ENCODE peak calls at places on chromosomes 12 and 14, in five cellular contexts. X, E, A, Q and U are unnamed samples.

GRCh38 chr14:70811578-70811977 is 2.3 kb upstream of the MAP3K9 start:
- DNase-seq in X (no peak), E (no peak), A (no peak), Q (no peak), U (no peak)

GRCh38 chr14:32967421-32967820 is 28.7 kb downstream of the NPAS3 start:
- DNase-seq in X (no peak), E (no peak), A (no peak), Q (no peak), U (peak; percentile 7)

GRCh38 chr14:63663428-63664142 is 21.9 kb upstream of the WDR89 start:
- DNase-seq in X (no peak), E (no peak), A (no peak), Q (no peak), U (no peak)

GRCh38 chr12:80598004-80598606 is 109.3 kb upstream of the MYF6 start:
- DNase-seq in X (peak; percentile 20), E (peak; percentile 83), A (no peak), Q (peak; percentile 86), U (peak; percentile 28)

GRCh38 chr14:53619625-53620324 is 336.9 kb downstream of the BMP4 start:
- DNase-seq in X (peak; percentile 43), E (peak; percentile 64), A (no peak), Q (peak; percentile 60), U (no peak)

GRCh38 chr12:57756406-57757341 is 1.8 kb downstream of the MARCHF9 start:
- DNase-seq in X (no peak), E (no peak), A (peak; percentile 57), Q (no peak), U (no peak)

GRCh38 chr12:22858849-22859569 is 234.0 kb downstream of the ETNK1 start:
- DNase-seq in X (no peak), E (peak; percentile 16), A (no peak), Q (peak; percentile 80), U (no peak)

GRCh38 chr14:69682607-69683263 is 71.3 kb downstream of the SUSD6 start:
- DNase-seq in X (no peak), E (no peak), A (no peak), Q (peak; percentile 86), U (no peak)

GRCh38 chr12:122851820-122852219 is 16.6 kb downstream of the HIP1R start:
- DNase-seq in X (peak; percentile 57), E (peak; percentile 91), A (no peak), Q (peak; percentile 86), U (no peak)

GRCh38 chr14:57486767-57487379 is 6.8 kb downstream of the CCDC198 start:
- DNase-seq in X (peak; percentile 6), E (peak; percentile 41), A (peak; percentile 19), Q (peak; percentile 57), U (peak; percentile 13)

GRCh38 chr14:81206115-81206514 is 14.6 kb downstream of the GTF2A1 start:
- DNase-seq in X (no peak), E (peak; percentile 54), A (no peak), Q (no peak), U (no peak)

GRCh38 chr12:69500631-69501030 is 30.4 kb downstream of the FRS2 start:
- DNase-seq in X (no peak), E (peak; percentile 50), A (no peak), Q (peak; percentile 49), U (no peak)

GRCh38 chr14:32998433-32998832 is 59.8 kb downstream of the NPAS3 start:
- DNase-seq in X (no peak), E (peak; percentile 9), A (no peak), Q (peak; percentile 35), U (no peak)

GRCh38 chr14:104931771-104932675 is 7.3 kb downstream of the PLD4 start:
- DNase-seq in X (no peak), E (no peak), A (no peak), Q (no peak), U (no peak)

GRCh38 chr14:59107819-59108218 is 80.6 kb upstream of the DAAM1 start:
- DNase-seq in X (no peak), E (no peak), A (no peak), Q (no peak), U (no peak)

GRCh38 chr14:93137864-93138263 is 22.1 kb upstream of the ITPK1 start:
- DNase-seq in X (no peak), E (peak; percentile 12), A (peak; percentile 62), Q (no peak), U (no peak)

GRCh38 chr12:95653761-95654546 is 102.7 kb upstream of the USP44 start:
- DNase-seq in X (peak; percentile 83), E (peak; percentile 96), A (no peak), Q (peak; percentile 93), U (peak; percentile 73)

GRCh38 chr12:98998697-98999299 is 353.7 kb downstream of the APAF1 start:
- DNase-seq in X (no peak), E (peak; percentile 38), A (no peak), Q (peak; percentile 67), U (peak; percentile 9)

GRCh38 chr12:42961395-42961794 is 371.8 kb upstream of the PRICKLE1 start:
- DNase-seq in X (peak; percentile 63), E (peak; percentile 64), A (no peak), Q (peak; percentile 96), U (peak; percentile 94)

GRCh38 chr12:52079576-52080402 is at the start of gene SMIM41:
- DNase-seq in X (no peak), E (no peak), A (no peak), Q (no peak), U (no peak)

GRCh38 chr14:87181288-87181687 is 811.7 kb downstream of the GALC start:
- DNase-seq in X (no peak), E (no peak), A (no peak), Q (no peak), U (no peak)

GRCh38 chr14:30195946-30196345 is 268.3 kb upstream of the PRKD1 start:
- DNase-seq in X (no peak), E (peak; percentile 15), A (no peak), Q (no peak), U (peak; percentile 76)

GRCh38 chr12:121513464-121514183 is 67.2 kb downstream of the KDM2B start:
- DNase-seq in X (no peak), E (no peak), A (peak; percentile 33), Q (no peak), U (no peak)

GRCh38 chr12:106249411-106250135 is 1.8 kb upstream of the CKAP4 start:
- DNase-seq in X (no peak), E (no peak), A (no peak), Q (no peak), U (no peak)

GRCh38 chr12:6534914-6535696 is 788 bp downstream of the GAPDH start:
- DNase-seq in X (no peak), E (peak; percentile 69), A (peak; percentile 73), Q (peak; percentile 69), U (no peak)

GRCh38 chr14:70281938-70282337 is 77.5 kb downstream of the COX16 start:
- DNase-seq in X (no peak), E (no peak), A (no peak), Q (no peak), U (no peak)

GRCh38 chr12:52442600-52443061 is 8.5 kb upstream of the KRT75 start:
- DNase-seq in X (peak; percentile 20), E (peak; percentile 74), A (peak; percentile 34), Q (peak; percentile 49), U (no peak)

GRCh38 chr14:56333361-56334279 is 215.4 kb downstream of the PELI2 start:
- DNase-seq in X (peak; percentile 61), E (peak; percentile 93), A (no peak), Q (peak; percentile 75), U (no peak)

GRCh38 chr12:109539508-109539907 is 33.8 kb downstream of the MMAB start:
- DNase-seq in X (no peak), E (peak; percentile 81), A (no peak), Q (peak; percentile 19), U (no peak)

DNA sequence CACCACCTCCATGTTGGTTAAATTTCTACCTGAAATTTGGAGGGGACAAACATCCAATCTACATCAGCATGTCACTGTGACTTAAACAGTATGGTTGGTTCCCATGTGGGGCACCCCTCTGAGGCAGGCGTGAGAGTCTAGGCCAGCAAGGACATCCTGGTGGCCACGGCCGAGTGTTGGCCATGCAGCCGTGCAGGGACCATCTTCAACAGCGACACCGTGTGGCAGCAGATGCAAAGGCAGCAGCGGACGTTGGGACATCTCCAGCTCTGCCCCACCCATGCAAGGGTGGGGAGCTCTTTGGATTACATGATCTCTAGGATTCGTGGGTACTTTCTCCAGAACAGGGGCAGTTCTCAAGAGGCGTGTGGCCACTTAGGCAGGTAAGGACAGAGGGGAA is 49.8 kb downstream of the NOC4L start:
- DNase-seq in X (no peak), E (no peak), A (no peak), Q (no peak), U (no peak)
- TF ChIP-seq CTCF in X (peak; percentile 14), E (no peak), A (no peak), Q (no peak), U (peak; percentile 41)

GRCh38 chr14:49971156-49972141 is 78.6 kb downstream of the ARF6 start:
- DNase-seq in X (no peak), E (peak; percentile 25), A (no peak), Q (peak; percentile 64), U (no peak)
- H3K4me3 ChIP-seq in X (peak overlapping the region; percentile 36), E (no peak overlapping the region), A (no peak overlapping the region), Q (no peak overlapping the region), U (no peak overlapping the region)

GRCh38 chr12:113462117-113462774 is 9.4 kb downstream of the LHX5 start:
- DNase-seq in X (peak; percentile 29), E (peak; percentile 68), A (peak; percentile 91), Q (peak; percentile 76), U (no peak)

GRCh38 chr12:113463746-113464743 is 7.6 kb downstream of the LHX5 start:
- DNase-seq in X (no peak), E (no peak), A (no peak), Q (no peak), U (no peak)

GRCh38 chr12:113459981-113460380 is 11.7 kb downstream of the LHX5 start:
- DNase-seq in X (no peak), E (no peak), A (no peak), Q (no peak), U (no peak)

GRCh38 chr12:113462880-113463745 is 8.6 kb downstream of the LHX5 start:
- DNase-seq in X (no peak), E (no peak), A (no peak), Q (no peak), U (no peak)

GRCh38 chr12:113461666-113462065 is 10.0 kb downstream of the LHX5 start:
- DNase-seq in X (no peak), E (no peak), A (no peak), Q (no peak), U (no peak)
- TF ChIP-seq CTCF in X (peak; percentile 63), E (peak; percentile 41), A (no peak), Q (peak; percentile 62), U (peak; percentile 62)

GRCh38 chr12:119803391-119803791 is 73.7 kb downstream of the CIT start:
- DNase-seq in X (no peak), E (peak; percentile 42), A (peak; percentile 20), Q (peak; percentile 65), U (no peak)

GRCh38 chr12:119804011-119804641 is 73.0 kb downstream of the CIT start:
- DNase-seq in X (no peak), E (peak; percentile 78), A (peak; percentile 61), Q (peak; percentile 52), U (no peak)

GRCh38 chr12:119807380-119807779 is 69.7 kb downstream of the CIT start:
- DNase-seq in X (no peak), E (no peak), A (no peak), Q (no peak), U (no peak)

GRCh38 chr12:119808441-119808840 is 68.7 kb downstream of the CIT start:
- DNase-seq in X (no peak), E (peak; percentile 32), A (no peak), Q (peak; percentile 14), U (no peak)

DNA sequence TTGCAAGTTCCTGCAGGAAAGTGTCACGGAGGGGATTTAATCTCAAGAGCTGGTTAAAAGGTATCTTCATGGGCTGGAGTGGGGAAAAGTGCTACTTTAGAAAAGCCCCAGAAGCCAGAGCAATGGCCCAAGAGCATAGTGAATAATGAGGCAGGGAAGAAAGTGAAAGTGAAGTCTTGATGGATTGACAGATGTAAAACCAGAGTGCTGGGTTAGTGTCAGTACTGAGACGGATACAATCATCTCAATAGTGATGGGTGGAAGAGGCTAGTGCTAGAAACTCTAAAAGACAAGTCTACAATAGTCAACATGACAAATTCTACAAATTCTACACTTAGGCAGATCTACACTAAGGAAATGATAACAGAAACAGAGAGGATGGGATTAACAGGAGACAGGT is 68.1 kb downstream of the CIT start:
- DNase-seq in X (no peak), E (no peak), A (no peak), Q (no peak), U (no peak)
- H3K4me3 ChIP-seq in X (no peak overlapping the region), E (no peak overlapping the region), A (no peak overlapping the region), Q (no peak overlapping the region), U (no peak overlapping the region)